ENCODE peak calls at places on chromosomes 6 and 20, in four cellular contexts. G is AG09319, A is nephron progenitor cell, Z is coronary artery. V is an unnamed sample.

GRCh38 chr6:32167154-32167760 is 2.9 kb downstream of the EGFL8 start:
- DNase-seq in G (no peak), A (no peak), Z (peak), V (peak)

GRCh38 chr20:41143354-41143753 is 6.0 kb downstream of the PLCG1 start:
- DNase-seq in G (no peak), A (no peak), Z (no peak), V (peak)

GRCh38 chr6:42704251-42704936 is 18.0 kb downstream of the PRPH2 start:
- DNase-seq in G (no peak), A (no peak), Z (no peak), V (peak)

GRCh38 chr20:48632825-48633619 is 194.8 kb downstream of the PREX1 start:
- DNase-seq in G (no peak), A (no peak), Z (no peak), V (peak)

GRCh38 chr20:6228302-6228843 is 105.5 kb upstream of the FERMT1 start:
- DNase-seq in G (no peak), A (no peak), Z (no peak), V (no peak)

GRCh38 chr20:16953858-16954257 is 205.7 kb downstream of the OTOR start:
- DNase-seq in G (no peak), A (no peak), Z (no peak), V (no peak)

GRCh38 chr6:130838250-130838649 is 11.0 kb downstream of the SMLR1 start:
- DNase-seq in G (no peak), A (no peak), Z (no peak), V (no peak)

GRCh38 chr6:132401120-132401940 is at the start of gene MOXD1:
- DNase-seq in G (peak), A (peak), Z (no peak), V (peak)

GRCh38 chr6:116255246-116255800 is 1.4 kb upstream of the TSPYL4 start:
- DNase-seq in G (no peak), A (no peak), Z (no peak), V (no peak)

GRCh38 chr6:30844118-30844535 is 40.2 kb upstream of the DDR1 start:
- DNase-seq in G (no peak), A (no peak), Z (no peak), V (no peak)

GRCh38 chr6:134995536-134995935 is 45.6 kb upstream of the ALDH8A1 start:
- DNase-seq in G (no peak), A (no peak), Z (no peak), V (no peak)

GRCh38 chr6:118882314-118882905 is 11.5 kb upstream of the ASF1A start:
- DNase-seq in G (no peak), A (no peak), Z (no peak), V (no peak)

GRCh38 chr20:62837790-62838458 is 21.1 kb downstream of the COL9A3 start:
- DNase-seq in G (no peak), A (no peak), Z (peak), V (no peak)

GRCh38 chr20:55667955-55668354 is 337.4 kb downstream of the CBLN4 start:
- DNase-seq in G (no peak), A (peak), Z (no peak), V (no peak)

GRCh38 chr6:124073820-124074587 is 270.3 kb downstream of the NKAIN2 start:
- DNase-seq in G (no peak), A (peak), Z (no peak), V (no peak)

GRCh38 chr6:113669641-113670040 is 187.5 kb upstream of the MARCKS start:
- DNase-seq in G (no peak), A (no peak), Z (no peak), V (no peak)

GRCh38 chr6:136318676-136319075 is 29.0 kb upstream of the BCLAF1 start:
- DNase-seq in G (peak), A (no peak), Z (no peak), V (no peak)

GRCh38 chr6:12280458-12280857 is 9.7 kb upstream of the EDN1 start:
- DNase-seq in G (no peak), A (no peak), Z (no peak), V (no peak)

GRCh38 chr6:25962368-25963127 is at the start of gene TRIM38:
- DNase-seq in G (peak), A (no peak), Z (peak), V (no peak)

GRCh38 chr6:9523462-9523861 is 891.4 kb downstream of the TFAP2A start:
- DNase-seq in G (peak), A (no peak), Z (no peak), V (no peak)

GRCh38 chr6:45808917-45809316 is 206.7 kb downstream of the CLIC5 start:
- DNase-seq in G (no peak), A (no peak), Z (no peak), V (no peak)

GRCh38 chr20:56391596-56392281 is at the start of gene AURKA:
- DNase-seq in G (no peak), A (peak), Z (no peak), V (no peak)

GRCh38 chr20:59010995-59011873 is 4.2 kb upstream of the CTSZ start:
- DNase-seq in G (peak), A (no peak), Z (no peak), V (no peak)

GRCh38 chr20:61271273-61272221 is 19.5 kb downstream of the CDH4 start:
- DNase-seq in G (no peak), A (no peak), Z (no peak), V (no peak)

GRCh38 chr6:82988904-82989303 is 76.7 kb downstream of the UBE3D start:
- DNase-seq in G (no peak), A (peak), Z (no peak), V (no peak)

GRCh38 chr6:113893866-113894265 is 36.7 kb downstream of the MARCKS start:
- DNase-seq in G (no peak), A (no peak), Z (no peak), V (no peak)

GRCh38 chr6:32941412-32941784 is 570 bp upstream of the HLA-DMB start:
- DNase-seq in G (no peak), A (peak), Z (no peak), V (no peak)

DNA sequence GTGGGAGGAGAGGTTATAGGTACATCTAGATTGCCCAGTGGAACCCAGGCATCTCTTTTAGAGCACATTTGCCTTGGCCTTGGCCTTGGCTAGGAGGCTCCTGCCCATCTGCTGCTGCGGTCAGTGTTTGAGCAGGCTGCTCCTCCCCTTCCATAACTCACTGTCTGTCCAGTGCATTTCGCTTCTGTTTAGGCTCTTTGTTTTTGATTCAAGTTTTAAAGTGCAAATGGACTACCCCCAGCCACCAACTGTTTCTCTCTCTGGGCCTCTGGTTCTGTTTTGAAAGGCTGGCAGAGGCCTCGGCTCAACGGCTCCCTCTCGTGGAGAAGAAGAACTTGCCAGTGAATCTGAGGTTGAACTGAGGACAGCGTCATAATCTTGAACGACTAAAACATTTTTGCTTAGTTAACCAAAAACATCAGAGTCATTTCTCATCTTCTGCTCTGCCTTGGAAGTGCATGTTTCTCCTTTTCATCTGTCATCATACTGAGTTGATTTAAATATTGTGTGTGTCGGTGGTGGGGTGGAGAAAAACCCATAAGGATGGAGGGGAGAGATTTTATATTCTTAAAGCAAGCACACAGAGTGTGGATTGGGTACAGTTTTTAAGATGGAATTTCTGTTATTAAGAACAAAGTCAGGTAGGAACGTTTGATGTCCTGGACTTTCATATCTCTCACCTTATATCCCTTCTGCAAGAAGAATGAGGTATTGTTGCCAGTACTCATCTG is 171.4 kb downstream of the DTNBP1 start:
- DNase-seq in G (peak), A (peak), Z (no peak), V (no peak)
- TF ChIP-seq CTCF in G (peak), A (peak), Z (peak), V (peak)

GRCh38 chr20:4720121-4720976 is 1.4 kb upstream of the PRND start:
- DNase-seq in G (peak), A (peak), Z (no peak), V (no peak)
- TF ChIP-seq CTCF in G (peak), A (peak), Z (peak), V (peak)

GRCh38 chr20:9838378-9839295 is at the start of gene PAK5:
- DNase-seq in G (no peak), A (peak), Z (peak), V (peak)
- TF ChIP-seq CTCF in G (no peak), A (no peak), Z (no peak), V (no peak)

GRCh38 chr20:46581386-46581785 is 30.9 kb upstream of the OCSTAMP start:
- DNase-seq in G (no peak), A (no peak), Z (no peak), V (no peak)
- TF ChIP-seq CTCF in G (no peak), A (no peak), Z (no peak), V (peak)

V was measured in chondrocyte.